ENCODE peak calls at places on chromosomes 13 and 19, in five cellular contexts. W is HCEC 1CT; A is mesendoderm; M is endothelial cell; T is activated CD8-positive, alpha-beta T cell treated with anti-CD3 and anti-CD28 coated beads, Interleukin-2, amount 10 ng/mL, durations not matched to agents 7 days and 5 days. L is an unnamed sample.
A peak's percentile ranks its signal among the peaks of the same experiment; 100 is the strongest.

GRCh38 chr13:86922936-86923335 is 748.2 kb upstream of the SLITRK5 start:
- DNase-seq in M (no peak), W (peak; percentile 8), T (no peak), A (no peak), L (no peak)

GRCh38 chr19:49570997-49571676 is 9.2 kb downstream of the NOSIP start:
- DNase-seq in W (no peak), M (no peak), A (peak; percentile 92), T (peak; percentile 65), L (peak; percentile 73)

GRCh38 chr13:103615778-103616177 is 549.6 kb upstream of the SLC10A2 start:
- DNase-seq in A (no peak), T (no peak), W (no peak), M (no peak), L (no peak)

GRCh38 chr19:46659151-46660007 is 1.6 kb downstream of the DACT3 start:
- DNase-seq in T (peak; percentile 25), A (peak; percentile 73), M (peak; percentile 37), W (peak; percentile 16), L (no peak)

GRCh38 chr13:42821437-42821836 is 40.1 kb downstream of the FAM216B start:
- DNase-seq in T (no peak), A (no peak), M (no peak), W (peak; percentile 96), L (no peak)

GRCh38 chr13:77124423-77124822 is 97.5 kb upstream of the FBXL3 start:
- DNase-seq in T (no peak), A (no peak), W (no peak), M (no peak), L (no peak)

GRCh38 chr13:112651306-112651705 is 38.5 kb upstream of the ATP11A start:
- DNase-seq in T (no peak), A (no peak), W (no peak), M (no peak), L (no peak)

GRCh38 chr13:44259045-44260042 is 114.3 kb upstream of the SERP2 start:
- DNase-seq in M (no peak), A (no peak), T (peak; percentile 48), W (peak; percentile 19), L (no peak)

GRCh38 chr19:49182848-49183375 is 25.3 kb downstream of the TRPM4 start:
- DNase-seq in T (no peak), W (no peak), A (no peak), M (no peak), L (no peak)

GRCh38 chr13:38213307-38213706 is 136.3 kb upstream of the UFM1 start:
- DNase-seq in W (peak; percentile 87), A (no peak), M (no peak), T (no peak), L (no peak)

GRCh38 chr13:92097337-92097903 is 699.0 kb downstream of the GPC5 start:
- DNase-seq in A (no peak), T (no peak), W (no peak), M (no peak), L (no peak)

GRCh38 chr13:100563779-100564178 is 24.8 kb downstream of the GGACT start:
- DNase-seq in W (no peak), A (no peak), M (no peak), T (no peak), L (no peak)

GRCh38 chr13:25980255-25980654 is 71.6 kb downstream of the SHISA2 start:
- DNase-seq in A (peak; percentile 91), M (peak; percentile 31), W (no peak), T (no peak), L (peak; percentile 67)

GRCh38 chr13:33341861-33342452 is 56.4 kb upstream of the STARD13 start:
- DNase-seq in W (no peak), T (no peak), A (no peak), M (no peak), L (no peak)

L was measured in Jurkat, Clone E6-1.